ENCODE peak calls at places on chromosomes 16 and 17, in six cellular contexts. N is CD8-positive, alpha-beta T cell; V is IMR-90; T is psoas muscle; M is dorsolateral prefrontal cortex; U is lung. O is an unnamed sample.
A peak's percentile ranks its signal among the peaks of the same experiment; 100 is the strongest.

GRCh38 chr17:27751622-27752490 is 48.5 kb downstream of the NOS2 start:
- DNase-seq in V (no peak), T (no peak), M (no peak), U (no peak), N (no peak), O (no peak)

GRCh38 chr16:86884256-86884655 is 305.9 kb downstream of the FOXL1 start:
- DNase-seq in U (no peak), V (no peak), T (no peak), N (no peak), M (no peak), O (no peak)

GRCh38 chr16:57411362-57411976 is 6.9 kb downstream of the CCL17 start:
- DNase-seq in M (no peak), V (no peak), N (no peak), U (no peak), T (no peak), O (peak; percentile 68)

GRCh38 chr16:11705311-11705710 is 37.1 kb downstream of the SNN start:
- DNase-seq in T (no peak), V (no peak), U (no peak), N (no peak), M (no peak), O (no peak)

GRCh38 chr16:51762081-51762995 is 611.3 kb upstream of the SALL1 start:
- DNase-seq in M (peak; percentile 81), N (no peak), V (peak; percentile 70), T (peak; percentile 54), U (peak; percentile 63), O (peak; percentile 73)

GRCh38 chr17:35812456-35812855 is 3.2 kb downstream of the TAF15 start:
- DNase-seq in N (no peak), V (no peak), M (no peak), U (no peak), T (no peak), O (no peak)

GRCh38 chr17:27429666-27430382 is 26.4 kb upstream of the KSR1 start:
- DNase-seq in N (no peak), M (no peak), V (no peak), U (no peak), T (no peak), O (no peak)

GRCh38 chr17:80942360-80943345 is 49.0 kb upstream of the CHMP6 start:
- DNase-seq in T (peak; percentile 94), N (no peak), U (peak; percentile 76), V (peak; percentile 82), M (peak; percentile 49), O (no peak)

GRCh38 chr16:87595712-87596111 is 6.6 kb upstream of the JPH3 start:
- DNase-seq in T (no peak), V (no peak), N (no peak), M (no peak), U (no peak), O (no peak)

GRCh38 chr17:2893422-2893914 is 97.2 kb downstream of the RAP1GAP2 start:
- DNase-seq in U (no peak), N (no peak), V (no peak), M (no peak), T (no peak), O (no peak)

GRCh38 chr17:7884581-7885356 is 3.8 kb upstream of the CHD3 start:
- DNase-seq in T (peak; percentile 24), U (no peak), M (no peak), N (peak; percentile 32), V (no peak), O (peak; percentile 21)

GRCh38 chr17:41624208-41625101 is at the start of gene KRT17:
- DNase-seq in U (no peak), M (no peak), N (no peak), T (no peak), V (no peak), O (no peak)

GRCh38 chr16:17511340-17511739 is 40.6 kb upstream of the XYLT1 start:
- DNase-seq in T (no peak), U (no peak), M (no peak), V (peak; percentile 81), N (no peak), O (no peak)

GRCh38 chr17:59361916-59362810 is 30.7 kb downstream of the YPEL2 start:
- DNase-seq in T (no peak), N (peak; percentile 15), V (peak; percentile 93), M (no peak), U (no peak), O (peak; percentile 82)

GRCh38 chr17:78238823-78239488 is 7.5 kb downstream of the TMEM235 start:
- DNase-seq in U (no peak), V (no peak), M (no peak), T (no peak), N (no peak), O (no peak)

GRCh38 chr16:64184156-64184555 is 937.7 kb downstream of the CDH11 start:
- DNase-seq in U (no peak), M (no peak), T (no peak), V (no peak), N (no peak), O (no peak)

GRCh38 chr17:78105551-78105950 is 23.0 kb downstream of the TMC6 start:
- DNase-seq in M (no peak), U (no peak), N (no peak), T (no peak), V (peak; percentile 5), O (no peak)

GRCh38 chr16:11949527-11949926 is 7.7 kb upstream of the NPIPB2 start:
- DNase-seq in U (peak; percentile 54), N (no peak), T (no peak), V (peak; percentile 47), M (no peak), O (peak; percentile 82)

GRCh38 chr17:19024101-19025078 is 19.8 kb upstream of the FAM83G start:
- DNase-seq in V (peak; percentile 26), M (no peak), T (peak; percentile 11), N (no peak), U (no peak), O (no peak)

GRCh38 chr17:32475258-32475657 is 11.5 kb upstream of the CDK5R1 start:
- DNase-seq in N (no peak), M (no peak), U (no peak), T (no peak), V (no peak), O (no peak)

GRCh38 chr16:10576390-10577304 is 3.8 kb downstream of the EMP2 start:
- DNase-seq in M (no peak), T (no peak), V (peak; percentile 30), N (no peak), U (no peak), O (no peak)

GRCh38 chr16:19008770-19009169 is 25.0 kb downstream of the TMC7 start:
- DNase-seq in T (no peak), M (no peak), U (no peak), V (peak; percentile 72), N (no peak), O (no peak)

GRCh38 chr17:7932949-7933348 is 943 bp downstream of the CNTROB start:
- DNase-seq in V (peak; percentile 61), U (peak; percentile 53), T (peak; percentile 31), N (no peak), M (no peak), O (peak; percentile 50)

GRCh38 chr17:20961551-20961950 is 81.3 kb downstream of the USP22 start:
- DNase-seq in M (no peak), T (no peak), V (no peak), U (no peak), N (no peak), O (no peak)

GRCh38 chr17:266701-267656 is 85.5 kb upstream of the DOC2B start:
- DNase-seq in U (no peak), N (no peak), V (no peak), M (peak; percentile 15), T (peak; percentile 65), O (no peak)

GRCh38 chr16:77531741-77532140 is 96.9 kb upstream of the ADAMTS18 start:
- DNase-seq in M (no peak), V (peak; percentile 38), T (no peak), U (no peak), N (no peak), O (no peak)

GRCh38 chr16:19431636-19432340 is 14.1 kb downstream of the TMC5 start:
- DNase-seq in V (no peak), M (no peak), T (no peak), N (no peak), U (no peak), O (no peak)

GRCh38 chr17:55444471-55445441 is 23.1 kb upstream of the MMD start:
- DNase-seq in M (no peak), N (no peak), V (peak; percentile 53), U (no peak), T (no peak), O (peak; percentile 76)

DNA sequence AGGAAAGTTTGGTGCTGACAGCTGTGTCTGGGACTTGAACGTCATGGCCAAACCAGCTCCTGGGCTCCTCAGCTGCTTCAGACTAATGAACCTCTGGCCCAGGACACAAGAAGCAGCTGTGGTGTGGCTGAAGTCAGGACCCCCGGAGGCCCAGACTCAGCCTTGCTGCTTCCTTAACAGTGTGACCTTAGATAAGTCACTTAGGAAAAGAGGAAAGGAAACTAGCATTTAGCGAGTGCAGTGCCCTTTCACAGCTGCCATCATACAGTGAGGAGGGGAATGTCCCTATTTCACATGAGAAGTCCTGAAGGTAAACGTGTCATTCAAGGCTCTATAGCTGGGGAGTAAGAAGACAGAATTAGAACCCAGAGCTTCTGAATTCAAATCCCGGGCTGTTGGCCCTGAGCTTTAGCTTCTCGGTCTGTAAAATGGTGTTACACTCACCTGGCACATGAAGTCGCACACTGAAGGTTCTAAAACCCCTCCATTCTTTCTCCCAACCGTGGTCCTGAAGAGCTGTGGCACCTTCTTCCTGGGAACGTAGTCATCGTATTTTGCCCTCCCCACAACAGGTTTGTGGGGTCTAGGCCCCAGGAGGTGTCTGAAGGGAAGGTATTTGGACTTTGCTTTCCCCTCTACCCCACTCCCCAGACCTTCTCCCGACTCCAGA is 910 bp upstream of the RAMP2 start:
- DNase-seq in V (no peak), T (no peak), U (no peak), N (no peak), M (no peak), O (peak; percentile 62)
- H3K4me3 ChIP-seq in V (no peak overlapping the region), T (peak overlapping the region; percentile 68), U (no peak overlapping the region), N (no peak overlapping the region), M (peak overlapping the region; percentile 54), O (no peak overlapping the region)

GRCh38 chr16:4090476-4090875 is 25.8 kb downstream of the ADCY9 start:
- DNase-seq in T (peak; percentile 34), V (no peak), U (no peak), M (no peak), N (no peak), O (no peak)
- H3K4me3 ChIP-seq in T (peak overlapping the region; percentile 45), V (no peak overlapping the region), U (no peak overlapping the region), M (no peak overlapping the region), N (no peak overlapping the region), O (no peak overlapping the region)

GRCh38 chr16:20807822-20808207 is 1.5 kb downstream of the REXO5 start:
- DNase-seq in M (no peak), N (no peak), V (no peak), T (no peak), U (no peak), O (no peak)
- H3K4me3 ChIP-seq in M (no peak overlapping the region), N (no peak overlapping the region), V (no peak overlapping the region), T (no peak overlapping the region), U (no peak overlapping the region), O (peak overlapping the region; percentile 77)

DNA sequence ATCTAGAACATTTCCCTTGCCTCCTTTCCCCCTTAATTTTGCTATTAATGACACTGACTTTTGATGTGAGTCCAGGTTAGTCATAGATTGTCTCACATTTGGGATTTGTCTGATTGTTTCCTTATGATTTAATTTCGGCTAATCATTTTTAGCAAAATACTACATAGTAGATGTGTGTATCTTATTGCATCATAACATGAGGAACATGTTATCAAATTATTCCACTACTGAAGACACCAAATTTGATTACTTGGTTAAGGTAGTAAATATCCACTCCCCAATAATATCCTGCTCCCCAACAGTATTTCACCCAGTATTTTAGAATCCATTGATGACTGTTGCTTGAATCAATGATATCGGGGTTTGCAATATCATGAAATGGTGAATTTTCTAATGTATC is 2.7 kb downstream of the POLG2 start:
- DNase-seq in M (no peak), T (no peak), U (no peak), N (no peak), V (no peak), O (no peak)
- H3K4me3 ChIP-seq in M (no peak overlapping the region), T (no peak overlapping the region), U (no peak overlapping the region), N (no peak overlapping the region), V (no peak overlapping the region), O (peak overlapping the region; percentile 76)

O was measured in GM12865.